ENCODE peak calls at places on chromosomes 2 and 18, in eight cellular contexts. X is aorta, Q is PC-9, O is fibroblast of lung, G is Peyer's patch, Z is ascending aorta, C is WERI-Rb-1, T is sigmoid colon. Y is an unnamed sample. For H3K27me3 and H3K36me3, the result is how much of the 10 kb centered on the place peaks cover.

GRCh38 chr2:199458017-199458805 is 472 bp upstream of the SATB2 start:
- DNase-seq in X (peak), Q (no peak), O (peak), G (no peak), Z (no peak), C (peak), T (peak), Y (peak)

GRCh38 chr2:216987176-216987809 is 127.4 kb upstream of the TNP1 start:
- DNase-seq in X (no peak), Q (no peak), O (no peak), G (no peak), Z (no peak), C (no peak), T (peak), Y (no peak)

GRCh38 chr2:96864343-96865091 is 5.4 kb downstream of the SEMA4C start:
- DNase-seq in X (peak), Q (no peak), O (no peak), G (no peak), Z (no peak), C (no peak), T (peak), Y (no peak)

GRCh38 chr2:3970791-3971190 is 267.4 kb downstream of the DCDC2C start:
- DNase-seq in X (no peak), Q (no peak), O (no peak), G (no peak), Z (no peak), C (no peak), T (no peak), Y (no peak)

GRCh38 chr2:114661926-114662670 is 219.7 kb downstream of the DPP10 start:
- DNase-seq in X (peak), Q (no peak), O (no peak), G (peak), Z (peak), C (peak), T (peak), Y (peak)

GRCh38 chr2:195486987-195487644 is 169.9 kb upstream of the SLC39A10 start:
- DNase-seq in X (no peak), Q (peak), O (peak), G (no peak), Z (no peak), C (no peak), T (no peak), Y (no peak)

GRCh38 chr2:98795903-98796676 is 65.2 kb upstream of the MGAT4A start:
- DNase-seq in X (no peak), Q (no peak), O (no peak), G (no peak), Z (no peak), C (no peak), T (no peak), Y (no peak)

GRCh38 chr2:71832844-71833243 is 314.8 kb downstream of the CYP26B1 start:
- DNase-seq in X (no peak), Q (no peak), O (no peak), G (no peak), Z (no peak), C (no peak), T (no peak), Y (no peak)

GRCh38 chr2:175743020-175743419 is 259.0 kb downstream of the LNPK start:
- DNase-seq in X (no peak), Q (no peak), O (peak), G (no peak), Z (no peak), C (no peak), T (no peak), Y (no peak)

GRCh38 chr2:128406629-128407252 is 88.1 kb upstream of the HS6ST1 start:
- DNase-seq in X (no peak), Q (no peak), O (no peak), G (no peak), Z (no peak), C (no peak), T (no peak), Y (no peak)

GRCh38 chr2:13522917-13523821 is 806.4 kb downstream of the TRIB2 start:
- DNase-seq in X (no peak), Q (peak), O (peak), G (no peak), Z (no peak), C (no peak), T (no peak), Y (no peak)

GRCh38 chr18:24402209-24402785 is 4.7 kb upstream of the OSBPL1A start:
- DNase-seq in X (no peak), Q (no peak), O (no peak), G (no peak), Z (no peak), C (no peak), T (no peak), Y (peak)

GRCh38 chr2:137467246-137467862 is 496.9 kb upstream of the HNMT start:
- DNase-seq in X (no peak), Q (no peak), O (peak), G (peak), Z (no peak), C (peak), T (no peak), Y (peak)

DNA sequence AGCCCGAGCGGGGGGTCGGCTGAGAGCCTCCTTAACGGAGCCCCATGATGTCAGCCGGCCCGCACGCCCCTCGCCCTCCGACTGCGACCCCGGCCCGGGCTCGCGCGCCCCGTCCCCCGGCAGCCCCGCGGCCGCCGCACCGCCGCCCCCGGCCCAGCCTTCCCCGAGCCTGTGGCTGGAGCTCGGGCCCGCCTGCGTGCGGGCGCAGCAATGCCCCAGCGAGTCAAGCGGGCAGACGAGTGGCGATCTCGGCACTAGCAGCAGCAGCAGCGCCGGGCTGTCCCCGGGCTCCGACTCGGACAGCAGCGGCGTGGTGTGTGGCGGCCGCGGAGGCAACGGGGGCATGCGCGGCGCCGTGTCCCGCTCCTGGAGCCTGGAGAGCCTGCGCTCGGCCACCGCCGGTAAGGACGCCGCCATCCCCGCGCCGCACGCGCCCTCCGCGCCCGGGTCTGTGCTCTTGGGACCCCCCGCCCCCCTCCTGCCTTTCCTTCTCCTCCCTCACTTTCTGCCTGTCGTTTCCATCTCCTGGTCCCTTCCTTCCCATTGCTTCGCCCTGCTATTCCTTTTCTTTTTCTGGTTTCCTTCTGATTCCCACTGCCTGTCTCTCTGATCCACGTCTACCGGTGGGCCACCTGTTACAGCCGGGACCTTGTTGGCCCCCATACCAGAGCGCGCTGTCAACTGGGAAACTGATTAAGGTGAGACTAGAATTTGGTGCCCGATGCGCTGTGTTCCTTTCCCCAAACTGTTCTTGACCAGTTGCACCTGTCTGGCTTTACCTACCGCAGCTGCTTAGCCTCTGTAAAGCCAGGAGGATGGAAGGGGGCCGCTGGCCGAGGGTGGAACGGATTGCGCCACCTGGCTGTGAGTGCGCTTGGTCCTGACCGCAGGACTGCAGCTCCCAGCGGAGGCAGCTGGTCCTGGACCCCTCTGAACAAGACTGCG is 127.4 kb downstream of the ARHGEF4 start:
- DNase-seq in X (no peak), Q (no peak), O (peak), G (no peak), Z (no peak), C (peak), T (no peak), Y (peak)
- H3K4me3 ChIP-seq in X (peak), Q (no peak), O (no peak), G (peak), Z (peak), C (peak), T (peak), Y (peak)

DNA sequence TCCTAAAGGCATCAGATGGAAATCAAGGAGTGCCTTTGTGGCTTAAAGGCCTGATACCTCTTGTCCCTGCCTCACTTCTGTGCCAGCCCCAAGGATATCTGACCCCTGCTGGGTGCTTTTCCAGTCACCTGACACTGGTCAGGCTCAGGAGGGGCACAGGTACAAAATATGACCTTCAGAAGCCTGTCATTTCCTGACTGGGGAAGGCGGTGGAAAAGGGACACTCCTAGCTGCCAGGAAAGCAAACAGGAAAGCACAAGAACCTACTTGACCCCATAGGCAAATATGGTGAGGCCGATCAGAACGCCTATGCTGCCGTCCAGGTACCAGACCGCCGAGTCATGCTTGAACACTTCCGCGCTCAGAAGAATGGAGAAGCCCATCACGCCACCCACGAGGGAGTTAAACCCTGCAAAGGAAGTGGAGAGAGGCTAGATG is 203.9 kb downstream of the MGAT5 start:
- DNase-seq in X (no peak), Q (no peak), O (no peak), G (peak), Z (no peak), C (no peak), T (no peak), Y (no peak)
- H3K27me3 ChIP-seq in X (under half), Q (under half), O (under half), G (under half), Z (under half), C (under half), T (under half), Y (under half)

GRCh38 chr2:106805716-106806115 is 80.3 kb downstream of the ST6GAL2 start:
- DNase-seq in X (no peak), Q (no peak), O (no peak), G (no peak), Z (no peak), C (no peak), T (no peak), Y (peak)
- H3K36me3 ChIP-seq in X (under half), Q (under half), O (under half), G (under half), Z (under half), C (under half), T (under half), Y (under half)

GRCh38 chr2:2577366-2577765 is 246.3 kb upstream of the MYT1L start:
- DNase-seq in X (no peak), Q (no peak), O (no peak), G (peak), Z (peak), C (no peak), T (no peak), Y (no peak)
- H3K4me3 ChIP-seq in X (no peak), Q (no peak), O (no peak), G (no peak), Z (no peak), C (no peak), T (no peak), Y (no peak)

GRCh38 chr18:79795446-79795845 is 2.3 kb upstream of the KCNG2 start:
- DNase-seq in X (peak), Q (no peak), O (no peak), G (no peak), Z (no peak), C (no peak), T (no peak), Y (no peak)
- H3K27me3 ChIP-seq in X (under half), Q (under half), O (under half), G (under half), Z (under half), C (under half), T (under half), Y (under half)

GRCh38 chr18:675307-675706 is 17.9 kb downstream of the TYMS start:
- DNase-seq in X (no peak), Q (no peak), O (no peak), G (no peak), Z (no peak), C (no peak), T (no peak), Y (no peak)

GRCh38 chr18:673317-673716 is 15.9 kb downstream of the TYMS start:
- DNase-seq in X (no peak), Q (no peak), O (no peak), G (no peak), Z (no peak), C (no peak), T (no peak), Y (no peak)

GRCh38 chr18:676069-676468 is 18.6 kb downstream of the TYMS start:
- DNase-seq in X (no peak), Q (no peak), O (no peak), G (no peak), Z (no peak), C (no peak), T (no peak), Y (no peak)

GRCh38 chr18:671405-671804 is 14.0 kb downstream of the TYMS start:
- DNase-seq in X (no peak), Q (no peak), O (no peak), G (no peak), Z (no peak), C (no peak), T (no peak), Y (no peak)

DNA sequence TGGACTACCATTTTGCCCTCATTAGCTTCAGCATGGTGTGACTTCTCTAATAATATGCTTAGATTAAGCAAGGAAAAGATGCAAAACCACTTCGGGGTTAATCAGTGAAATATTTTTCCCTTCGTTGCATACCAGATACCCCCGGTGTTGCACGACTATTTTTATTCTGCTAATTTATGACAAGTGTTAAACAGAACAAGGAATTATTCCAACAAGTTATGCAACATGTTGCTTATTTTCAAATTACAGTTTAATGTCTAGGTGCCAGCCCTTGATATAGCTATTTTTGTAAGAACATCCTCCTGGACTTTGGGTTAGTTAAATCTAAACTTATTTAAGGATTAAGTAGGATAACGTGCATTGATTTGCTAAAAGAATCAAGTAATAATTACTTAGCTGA is 16.3 kb downstream of the TYMS start:
- DNase-seq in X (no peak), Q (no peak), O (no peak), G (no peak), Z (no peak), C (no peak), T (no peak), Y (no peak)
- H3K36me3 ChIP-seq in X (under half), Q (half or more), O (under half), G (under half), Z (under half), C (half or more), T (under half), Y (under half)

DNA sequence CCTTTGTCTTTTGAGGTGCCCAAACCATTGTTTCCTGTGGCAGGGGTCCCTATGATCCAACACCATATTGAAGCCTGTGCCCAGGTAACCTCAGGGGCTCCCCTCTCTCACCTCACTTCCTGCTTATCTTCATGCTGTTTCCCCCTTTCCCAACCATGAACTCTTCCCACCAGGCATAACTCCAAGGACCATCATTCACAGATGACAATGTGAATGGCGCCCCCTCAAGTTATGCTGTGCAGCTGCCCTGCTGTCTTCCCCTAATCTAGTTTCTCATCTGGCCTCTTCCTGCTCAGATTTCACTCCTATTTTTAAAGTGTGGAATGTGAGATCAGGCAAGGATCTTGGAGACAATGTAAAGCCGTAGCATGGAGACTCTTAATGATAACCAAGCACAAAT is 1.4 kb downstream of the GMPPA start:
- DNase-seq in X (no peak), Q (no peak), O (peak), G (no peak), Z (no peak), C (peak), T (no peak), Y (peak)
- H3K4me3 ChIP-seq in X (no peak), Q (peak), O (peak), G (no peak), Z (peak), C (no peak), T (no peak), Y (no peak)

GRCh38 chr2:239700946-239701345 is 300.1 kb upstream of the HDAC4 start:
- DNase-seq in X (peak), Q (no peak), O (no peak), G (no peak), Z (peak), C (no peak), T (no peak), Y (no peak)
- H3K27me3 ChIP-seq in X (under half), Q (half or more), O (under half), G (under half), Z (under half), C (half or more), T (under half), Y (under half)

DNA sequence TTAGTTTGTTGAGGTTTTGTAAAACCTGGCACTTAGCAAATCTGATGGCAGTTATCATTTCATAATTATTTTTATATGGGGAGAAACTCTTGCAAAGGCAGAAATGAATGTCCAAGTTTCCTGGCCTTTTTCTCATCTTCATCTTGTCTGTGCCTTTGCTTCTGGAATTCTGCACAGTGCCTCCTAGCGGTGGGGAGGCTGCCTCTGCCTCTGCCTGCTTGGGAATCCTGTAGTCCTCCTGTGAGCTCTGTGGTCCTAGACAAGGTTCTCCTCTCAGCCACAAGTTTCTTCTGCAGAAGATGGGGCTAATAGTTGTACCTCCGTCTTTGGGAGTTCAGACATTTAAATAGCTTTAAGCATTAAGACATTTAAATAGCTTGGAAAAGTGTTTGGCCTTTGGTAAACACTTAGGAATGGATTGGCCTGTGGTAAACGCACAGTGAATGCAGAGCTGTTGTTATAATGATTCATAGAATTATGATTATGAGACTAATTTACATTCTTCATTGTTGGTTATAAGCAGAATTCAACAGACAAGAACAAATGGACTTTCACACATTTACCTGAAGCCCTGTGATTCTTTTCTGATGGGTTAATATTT is 101.2 kb downstream of the ZNF236 start:
- DNase-seq in X (no peak), Q (no peak), O (peak), G (no peak), Z (no peak), C (peak), T (no peak), Y (peak)
- H3K36me3 ChIP-seq in X (under half), Q (under half), O (under half), G (under half), Z (under half), C (under half), T (half or more), Y (under half)

GRCh38 chr2:206981089-206981674 is 41.9 kb downstream of the CPO start:
- DNase-seq in X (no peak), Q (no peak), O (no peak), G (no peak), Z (no peak), C (peak), T (no peak), Y (no peak)

GRCh38 chr2:206982360-206982759 is 43.0 kb downstream of the CPO start:
- DNase-seq in X (no peak), Q (no peak), O (no peak), G (no peak), Z (no peak), C (no peak), T (no peak), Y (no peak)

GRCh38 chr2:206980413-206980812 is 41.1 kb downstream of the CPO start:
- DNase-seq in X (no peak), Q (no peak), O (no peak), G (no peak), Z (no peak), C (no peak), T (no peak), Y (no peak)

GRCh38 chr2:206983156-206983875 is 44.0 kb downstream of the CPO start:
- DNase-seq in X (peak), Q (peak), O (peak), G (no peak), Z (no peak), C (no peak), T (no peak), Y (no peak)

DNA sequence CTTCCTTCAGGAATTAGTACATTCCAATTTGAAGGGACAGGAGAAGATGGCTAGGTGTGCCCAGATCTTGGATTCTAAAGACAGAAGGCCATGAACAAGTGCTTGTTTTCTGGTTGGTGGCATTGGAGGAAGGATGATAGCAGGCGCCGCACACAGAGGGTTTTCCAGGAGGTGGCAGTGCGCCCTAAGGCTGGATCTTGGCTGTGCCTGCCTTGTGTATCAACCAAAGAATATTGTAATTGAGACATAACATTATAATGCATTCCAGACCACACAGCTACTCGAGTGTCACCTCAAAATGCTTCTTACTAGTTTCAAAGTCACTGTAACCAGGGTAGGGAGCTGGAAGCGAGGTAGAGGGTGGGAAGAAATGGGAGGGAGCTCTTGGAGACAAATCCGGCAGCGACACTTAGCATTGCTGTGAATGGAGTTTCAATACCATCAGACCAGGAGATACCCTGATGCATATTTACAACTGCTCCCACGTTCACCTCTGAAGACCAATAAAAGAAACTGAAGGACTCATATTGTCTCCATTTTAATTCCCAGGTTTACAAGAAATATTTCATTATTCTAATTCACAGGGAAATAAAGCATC is 42.5 kb downstream of the CPO start:
- DNase-seq in X (peak), Q (no peak), O (peak), G (peak), Z (peak), C (peak), T (peak), Y (peak)
- H3K4me3 ChIP-seq in X (no peak), Q (no peak), O (no peak), G (no peak), Z (no peak), C (no peak), T (no peak), Y (no peak)